ENCODE peak calls at places on chromosome 10, in eight cellular contexts. Y is neuronal stem cell, U is IMR-90, P is GM12878, J is mesendoderm, Q is fibroblast of lung, N is HCT116, O is GM23248. I is an unnamed sample.

GRCh38 chr10:42929993-42930392 is 146.9 kb upstream of the RET start:
- DNase-seq in J (no peak), U (no peak), O (no peak), Q (no peak), N (no peak), P (no peak), Y (no peak), I (no peak)

GRCh38 chr10:73780966-73781365 is 882 bp upstream of the CHCHD1 start:
- DNase-seq in O (peak), Q (no peak), N (no peak), Y (no peak), J (no peak), P (no peak), U (peak), I (no peak)

GRCh38 chr10:106504536-106504935 is 660.0 kb downstream of the SORCS1 start:
- DNase-seq in J (no peak), P (no peak), N (no peak), O (peak), Y (no peak), U (no peak), Q (no peak), I (no peak)

GRCh38 chr10:101896466-101896865 is 52.9 kb upstream of the KCNIP2 start:
- DNase-seq in J (no peak), Q (no peak), Y (no peak), O (peak), P (no peak), N (no peak), U (peak), I (no peak)

GRCh38 chr10:49526624-49527023 is 12.3 kb downstream of the ERCC6 start:
- DNase-seq in Q (no peak), N (no peak), P (no peak), U (no peak), Y (no peak), J (no peak), O (peak), I (no peak)

GRCh38 chr10:96038476-96039387 is 4.7 kb upstream of the CCNJ start:
- DNase-seq in Y (no peak), U (no peak), P (no peak), Q (no peak), O (no peak), J (no peak), N (no peak), I (no peak)

GRCh38 chr10:52578871-52579405 is 193.6 kb downstream of the MBL2 start:
- DNase-seq in J (no peak), Y (no peak), O (no peak), N (no peak), U (peak), Q (peak), P (no peak), I (no peak)

GRCh38 chr10:102985811-102986210 is 67.7 kb downstream of the CNNM2 start:
- DNase-seq in J (no peak), P (no peak), O (no peak), N (no peak), U (no peak), Q (no peak), Y (no peak), I (no peak)

GRCh38 chr10:6292741-6293151 is 90.0 kb downstream of the PFKFB3 start:
- DNase-seq in Y (no peak), Q (no peak), N (no peak), P (no peak), J (no peak), U (no peak), O (no peak), I (no peak)

GRCh38 chr10:104120061-104120460 is 1.9 kb upstream of the SFR1 start:
- DNase-seq in Q (peak), U (no peak), J (no peak), O (peak), N (no peak), P (no peak), Y (no peak), I (no peak)

GRCh38 chr10:130301026-130301892 is 165.1 kb downstream of the GLRX3 start:
- DNase-seq in U (no peak), Q (peak), J (no peak), P (no peak), N (no peak), Y (no peak), O (peak), I (no peak)

GRCh38 chr10:62594093-62594520 is 210.4 kb upstream of the ADO start:
- DNase-seq in O (peak), P (peak), N (peak), Y (peak), U (peak), Q (peak), J (peak), I (peak)

DNA sequence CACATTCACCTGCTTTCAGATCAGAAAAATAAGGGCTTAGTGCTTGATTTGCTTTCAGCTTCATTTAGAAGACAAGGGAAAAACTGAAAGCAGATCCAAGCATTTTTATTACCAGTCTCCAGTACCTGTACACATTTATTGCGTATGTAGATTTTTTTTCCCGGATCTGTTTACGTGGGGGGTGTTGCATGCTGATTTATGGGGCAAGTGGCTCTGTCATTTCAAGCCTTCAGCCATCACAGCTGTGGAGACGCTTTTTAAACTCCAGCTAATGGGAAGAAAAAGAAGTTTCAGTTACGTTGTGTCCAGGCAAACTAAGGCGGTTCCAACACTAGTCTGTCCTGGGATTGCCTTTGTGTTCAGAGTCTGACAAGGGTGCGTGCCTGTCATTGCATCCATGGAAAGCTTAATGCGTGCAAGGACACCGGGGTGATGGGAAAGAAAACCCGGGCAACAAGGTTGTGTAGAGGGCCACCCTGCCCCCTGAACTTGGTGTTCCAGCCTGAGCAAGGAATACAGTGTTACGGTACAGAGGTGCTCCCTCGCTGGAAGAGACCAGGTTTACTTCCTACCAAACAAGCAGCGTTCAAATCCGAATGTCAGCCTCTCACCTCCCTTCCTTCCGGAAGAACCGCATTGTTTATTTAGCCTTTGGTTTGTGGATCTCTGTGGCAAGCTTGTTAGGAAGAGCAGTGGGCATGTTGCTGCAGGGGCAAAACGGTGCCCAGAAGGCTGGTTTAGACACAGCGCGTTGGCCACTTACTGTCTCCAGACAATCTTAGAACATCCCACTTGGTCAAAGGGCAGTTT is 128.2 kb downstream of the FGFR2 start:
- DNase-seq in N (no peak), U (no peak), Q (no peak), P (no peak), J (no peak), O (no peak), Y (no peak), I (no peak)
- H3K4me2 ChIP-seq in N (no peak), U (no peak), Q (no peak), P (no peak), J (no peak), O (no peak), Y (no peak), I (no peak)

GRCh38 chr10:13375791-13376190 is 27.7 kb upstream of the SEPHS1 start:
- DNase-seq in P (no peak), Y (no peak), Q (no peak), N (no peak), O (no peak), J (no peak), U (no peak), I (no peak)

GRCh38 chr10:13372524-13372923 is 24.4 kb upstream of the SEPHS1 start:
- DNase-seq in P (no peak), J (no peak), O (no peak), Y (no peak), Q (no peak), N (no peak), U (no peak), I (no peak)

GRCh38 chr10:13376297-13376696 is 28.2 kb upstream of the SEPHS1 start:
- DNase-seq in P (no peak), O (no peak), N (no peak), Y (no peak), J (no peak), U (no peak), Q (no peak), I (no peak)

GRCh38 chr10:13373644-13374043 is 25.6 kb upstream of the SEPHS1 start:
- DNase-seq in N (no peak), O (no peak), Q (no peak), Y (no peak), P (no peak), U (no peak), J (no peak), I (no peak)

GRCh38 chr10:13376771-13377170 is 28.7 kb upstream of the SEPHS1 start:
- DNase-seq in J (no peak), Y (no peak), U (no peak), Q (no peak), P (no peak), O (no peak), N (no peak), I (no peak)
- H3K9ac ChIP-seq in J (no peak), Y (no peak), U (no peak), Q (no peak), P (no peak), O (no peak), N (no peak), I (no peak)

DNA sequence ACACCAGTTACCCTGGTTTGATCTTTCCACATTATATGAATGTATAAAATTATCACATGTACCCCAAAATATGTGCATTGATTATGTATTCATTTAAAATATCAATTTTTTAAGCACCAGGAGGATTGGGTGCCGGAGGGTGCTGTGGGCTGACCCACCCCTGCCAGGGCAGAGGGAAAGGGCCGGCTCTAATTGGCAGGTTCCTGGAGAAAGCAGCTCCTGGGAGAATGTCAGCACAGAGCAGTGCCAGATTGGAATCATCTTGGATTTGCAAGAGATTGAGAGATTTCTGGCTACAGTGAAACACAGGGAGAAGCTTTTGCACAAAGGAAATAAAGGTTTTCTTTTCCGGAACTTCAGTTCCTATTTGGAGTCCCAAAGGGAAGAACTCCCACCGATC is 264.4 kb upstream of the TCERG1L start:
- DNase-seq in O (no peak), J (no peak), P (no peak), N (no peak), U (no peak), Q (no peak), Y (no peak), I (no peak)
- H3K4me2 ChIP-seq in O (no peak), J (no peak), P (no peak), N (no peak), U (no peak), Q (no peak), Y (no peak), I (no peak)

GRCh38 chr10:29257784-29258135 is 31.1 kb upstream of the LYZL1 start:
- DNase-seq in Y (no peak), O (no peak), P (no peak), U (no peak), N (no peak), Q (no peak), J (no peak), I (no peak)
- H3K9ac ChIP-seq in Y (no peak), O (no peak), P (no peak), U (no peak), N (no peak), Q (no peak), J (no peak), I (no peak)

GRCh38 chr10:29646960-29647431 is 12.2 kb upstream of the SVIL start:
- DNase-seq in P (no peak), N (no peak), O (peak), U (peak), Y (no peak), Q (peak), J (no peak), I (no peak)

GRCh38 chr10:29646238-29646902 is 11.6 kb upstream of the SVIL start:
- DNase-seq in Y (no peak), O (peak), N (no peak), U (peak), Q (peak), J (no peak), P (no peak), I (peak)

GRCh38 chr10:29647483-29647882 is 12.7 kb upstream of the SVIL start:
- DNase-seq in Q (no peak), P (no peak), U (no peak), J (no peak), O (no peak), N (no peak), Y (no peak), I (no peak)

GRCh38 chr10:29643785-29644501 is 9.2 kb upstream of the SVIL start:
- DNase-seq in O (no peak), Y (no peak), P (no peak), Q (no peak), N (no peak), U (peak), J (no peak), I (no peak)

GRCh38 chr10:29642996-29643395 is 8.2 kb upstream of the SVIL start:
- DNase-seq in Q (peak), J (no peak), P (no peak), N (no peak), U (peak), Y (no peak), O (peak), I (no peak)
- H3K4me2 ChIP-seq in Q (no peak), J (no peak), P (no peak), N (no peak), U (no peak), Y (no peak), O (no peak), I (peak)

DNA sequence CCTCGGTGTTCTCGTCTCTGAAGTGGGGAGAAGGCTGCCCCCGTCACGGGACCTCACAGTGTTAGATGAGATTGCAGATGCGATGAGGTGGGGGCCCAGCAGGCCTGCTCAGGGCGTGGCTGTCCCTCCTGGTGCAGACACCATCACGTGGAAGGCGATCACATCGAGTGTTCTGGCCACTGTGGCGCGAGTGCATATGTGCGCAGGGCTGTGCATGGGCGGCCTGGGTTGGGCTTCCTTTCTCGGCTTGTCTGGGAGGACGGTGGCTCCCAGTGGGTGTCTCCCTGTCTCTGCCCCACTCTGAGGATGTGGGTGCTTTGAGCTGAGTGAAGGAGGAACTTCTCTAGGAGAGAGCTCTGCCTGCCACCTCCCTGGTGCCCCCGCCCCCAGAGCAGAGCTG is 83.1 kb downstream of the LHPP start:
- DNase-seq in Y (no peak), N (no peak), U (no peak), P (no peak), O (no peak), J (no peak), Q (no peak), I (no peak)
- H3K9ac ChIP-seq in Y (no peak), N (no peak), U (no peak), P (no peak), O (no peak), J (no peak), Q (no peak), I (no peak)